ENCODE peak calls at places on chromosomes 6 and 20, in ten cellular contexts. X is endodermal cell; S is CD4-positive, alpha-beta memory T cell; I is brain microvascular endothelial cell; O is omental fat pad; T is body of pancreas; N is breast epithelium; Z is prostate gland; A is GM04504; G is renal cortical epithelial cell. Q is an unnamed sample.

GRCh38 chr6:29653452-29654038 is 3.3 kb upstream of the MOG start:
- DNase-seq in X (peak; percentile 63), S (peak; percentile 61), I (peak; percentile 54), O (no peak), T (peak; percentile 68), N (no peak), Z (peak; percentile 50), A (no peak), G (peak; percentile 72), Q (peak; percentile 63)

GRCh38 chr6:14972379-14973067 is 273.3 kb upstream of the JARID2 start:
- DNase-seq in X (no peak), S (no peak), I (no peak), O (no peak), T (no peak), N (no peak), Z (no peak), A (no peak), G (no peak), Q (no peak)

GRCh38 chr6:35094183-35094582 is 47.0 kb downstream of the TCP11 start:
- DNase-seq in X (no peak), S (no peak), I (no peak), O (no peak), T (no peak), N (no peak), Z (no peak), A (no peak), G (no peak), Q (no peak)

GRCh38 chr6:20028143-20028542 is 184.1 kb downstream of the MBOAT1 start:
- DNase-seq in X (no peak), S (no peak), I (no peak), O (no peak), T (no peak), N (no peak), Z (no peak), A (no peak), G (no peak), Q (no peak)

GRCh38 chr20:33263784-33264183 is 19.2 kb upstream of the BPIFB1 start:
- DNase-seq in X (peak; percentile 7), S (no peak), I (no peak), O (no peak), T (no peak), N (no peak), Z (no peak), A (no peak), G (no peak), Q (no peak)

GRCh38 chr6:166542580-166542912 is 43.9 kb downstream of the RAMACL start:
- DNase-seq in X (peak; percentile 85), S (no peak), I (no peak), O (no peak), T (peak; percentile 48), N (no peak), Z (no peak), A (no peak), G (peak; percentile 48), Q (no peak)

GRCh38 chr6:99547526-99547925 is 20.9 kb downstream of the CCNC start:
- DNase-seq in X (no peak), S (no peak), I (no peak), O (no peak), T (no peak), N (no peak), Z (no peak), A (no peak), G (no peak), Q (no peak)

GRCh38 chr20:13839421-13840092 is 54.7 kb downstream of the NDUFAF5 start:
- DNase-seq in X (no peak), S (no peak), I (peak; percentile 28), O (no peak), T (no peak), N (peak; percentile 37), Z (no peak), A (peak; percentile 85), G (peak; percentile 51), Q (no peak)

Q was measured in fibroblast of the conjunctiva.